ENCODE peak calls at places on chromosomes 12 and 14, in five cellular contexts. B, V, Y, J and Z are unnamed samples.

GRCh38 chr14:97771340-97772045 is 974.3 kb downstream of the VRK1 start:
- DNase-seq in B (no peak), V (no peak), Y (no peak), J (peak; percentile 88), Z (no peak)

GRCh38 chr14:94028450-94028826 is 2.3 kb downstream of the OTUB2 start:
- DNase-seq in B (peak; percentile 42), V (no peak), Y (peak; percentile 33), J (peak; percentile 93), Z (no peak)

GRCh38 chr12:96578526-96579125 is 89.2 kb downstream of the CFAP54 start:
- DNase-seq in B (peak; percentile 64), V (peak; percentile 73), Y (peak; percentile 77), J (peak; percentile 80), Z (peak; percentile 84)

GRCh38 chr14:23551266-23552028 is at the start of gene ZFHX2:
- DNase-seq in B (peak; percentile 49), V (peak; percentile 71), Y (peak; percentile 96), J (peak; percentile 84), Z (peak; percentile 89)

GRCh38 chr14:78851189-78851588 is 681.0 kb downstream of the NRXN3 start:
- DNase-seq in B (no peak), V (no peak), Y (no peak), J (no peak), Z (no peak)

GRCh38 chr12:124620606-124621295 is 53.3 kb upstream of the NCOR2 start:
- DNase-seq in B (peak; percentile 33), V (no peak), Y (no peak), J (no peak), Z (no peak)

GRCh38 chr12:112134731-112135130 is 9.4 kb downstream of the TRAFD1 start:
- DNase-seq in B (no peak), V (no peak), Y (no peak), J (no peak), Z (no peak)

GRCh38 chr14:70448633-70449032 is 3.3 kb upstream of the ADAM21 start:
- DNase-seq in B (peak; percentile 62), V (no peak), Y (no peak), J (peak; percentile 30), Z (no peak)

GRCh38 chr12:115166698-115167315 is 482.8 kb upstream of the TBX3 start:
- DNase-seq in B (peak; percentile 47), V (no peak), Y (peak; percentile 42), J (peak; percentile 34), Z (no peak)

GRCh38 chr14:24958271-24958670 is 91.7 kb downstream of the STXBP6 start:
- DNase-seq in B (no peak), V (no peak), Y (no peak), J (no peak), Z (no peak)

GRCh38 chr14:51860164-51860835 is at the start of gene GNG2:
- DNase-seq in B (peak; percentile 75), V (peak; percentile 89), Y (peak; percentile 83), J (peak; percentile 73), Z (peak; percentile 97)

GRCh38 chr12:98771811-98772752 is 127.0 kb downstream of the APAF1 start:
- DNase-seq in B (no peak), V (no peak), Y (no peak), J (no peak), Z (no peak)
- H3K4me2 ChIP-seq in B (no peak overlapping the region), V (no peak overlapping the region), Y (no peak overlapping the region), J (no peak overlapping the region), Z (no peak overlapping the region)

DNA sequence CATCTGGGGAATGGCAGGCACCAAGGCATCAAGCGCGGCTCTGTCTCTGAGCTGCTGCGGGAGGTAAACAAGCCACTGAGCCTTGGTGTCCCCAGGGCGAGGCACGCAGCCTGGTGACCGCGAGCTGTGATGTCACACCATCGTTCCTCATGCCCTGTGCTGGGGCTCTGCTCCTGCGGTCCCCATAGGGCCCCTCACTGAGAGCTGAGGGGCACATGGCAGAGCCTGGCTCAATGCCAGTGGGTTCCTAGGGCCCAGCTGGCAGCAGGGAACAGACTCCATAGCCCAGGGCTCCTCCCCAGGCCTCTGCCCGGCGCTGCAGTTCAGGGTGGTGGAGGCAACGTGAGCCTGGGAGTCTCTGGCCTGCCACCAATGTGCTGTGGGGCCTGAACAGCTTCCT is 22.6 kb downstream of the CHGA start:
- DNase-seq in B (no peak), V (no peak), Y (no peak), J (no peak), Z (no peak)
- H3K36me3 ChIP-seq in B (no peaks in the 10 kb centered on the region), V (no peaks in the 10 kb centered on the region), Y (no peaks in the 10 kb centered on the region), J (no peaks in the 10 kb centered on the region), Z (no peaks in the 10 kb centered on the region)

DNA sequence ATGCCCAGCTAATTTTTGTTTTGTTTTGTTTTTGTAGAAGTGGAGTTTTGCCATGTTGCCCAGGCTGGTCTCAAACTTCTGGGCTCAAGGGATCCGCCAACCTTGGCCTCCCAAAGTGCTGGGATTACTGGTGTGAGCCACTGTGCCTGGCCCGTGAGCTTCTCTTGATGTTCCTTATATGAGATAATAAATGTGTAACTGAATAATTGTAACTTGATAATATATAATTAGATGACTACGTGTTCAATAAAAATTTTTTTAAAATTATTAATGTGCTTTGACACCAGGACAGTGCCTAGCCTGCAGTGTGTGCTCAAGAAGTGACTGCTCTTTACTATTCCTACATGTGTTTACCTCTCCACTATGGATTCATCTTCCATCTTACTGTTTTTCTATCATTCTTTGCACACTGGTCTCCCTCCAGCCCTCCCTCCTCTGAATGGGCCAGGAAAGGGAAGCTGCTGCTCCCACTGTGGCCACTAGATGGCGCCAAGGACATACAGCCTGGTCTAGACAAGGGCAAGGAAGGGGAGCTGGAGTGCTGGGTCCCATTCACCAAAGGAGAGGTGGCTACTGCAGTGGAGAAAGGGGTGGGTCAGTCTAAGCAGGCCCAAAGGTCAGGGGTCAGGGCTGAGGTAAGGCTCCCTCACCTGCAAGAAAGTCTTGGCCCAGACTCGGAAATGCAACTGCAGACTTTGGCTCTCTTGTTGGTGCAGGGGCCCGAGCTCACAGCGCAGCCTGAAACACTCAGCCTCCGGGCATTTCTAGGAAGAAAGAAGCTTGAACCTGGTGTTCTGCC is 14.7 kb upstream of the ZNF385A start:
- DNase-seq in B (peak; percentile 78), V (peak; percentile 76), Y (peak; percentile 81), J (peak; percentile 92), Z (peak; percentile 93)
- H3K27ac ChIP-seq in B (no peak overlapping the region), V (no peak overlapping the region), Y (peak overlapping the region; percentile 33), J (no peak overlapping the region), Z (no peak overlapping the region)

GRCh38 chr14:60973070-60973469 is 7.8 kb downstream of the TRMT5 start:
- DNase-seq in B (no peak), V (no peak), Y (no peak), J (no peak), Z (no peak)

GRCh38 chr14:60981626-60982455 is 796 bp downstream of the SLC38A6 start:
- DNase-seq in B (peak; percentile 94), V (no peak), Y (peak; percentile 19), J (peak; percentile 58), Z (peak; percentile 71)

GRCh38 chr14:60980811-60981625 is at the start of the genes SLC38A6 and TRMT5:
- DNase-seq in B (peak; percentile 97), V (peak; percentile 88), Y (peak; percentile 95), J (peak; percentile 99), Z (peak; percentile 99)

GRCh38 chr14:60974070-60974469 is 6.8 kb downstream of the TRMT5 start:
- DNase-seq in B (no peak), V (no peak), Y (no peak), J (no peak), Z (no peak)

GRCh38 chr14:60977848-60978247 is 3.0 kb downstream of the TRMT5 start:
- DNase-seq in B (no peak), V (no peak), Y (no peak), J (no peak), Z (no peak)
- H3K4me2 ChIP-seq in B (no peak overlapping the region), V (peak overlapping the region; percentile 83), Y (peak overlapping the region; percentile 87), J (peak overlapping the region; percentile 84), Z (peak overlapping the region; percentile 82)